ENCODE peak calls at places on chromosomes 2 and 18, in seven cellular contexts. Q is HFF-Myc, D is GM23248, F is cardiac fibroblast, B is right cardiac atrium, A is HCT116, C is adipocyte. V is an unnamed sample.
A peak's percentile ranks its signal among the peaks of the same experiment; 100 is the strongest.

GRCh38 chr2:120735750-120736170 is at the start of gene GLI2:
- DNase-seq in Q (no peak), D (peak; percentile 96), F (peak; percentile 94), B (peak; percentile 91), A (peak; percentile 65), C (peak; percentile 95), V (no peak)

GRCh38 chr2:231512222-231512621 is 18.0 kb downstream of the NMUR1 start:
- DNase-seq in Q (no peak), D (no peak), F (peak; percentile 48), B (no peak), A (no peak), C (no peak), V (no peak)

GRCh38 chr2:228987441-228988155 is 283.5 kb downstream of the PID1 start:
- DNase-seq in Q (no peak), D (no peak), F (no peak), B (no peak), A (no peak), C (peak; percentile 6), V (no peak)

GRCh38 chr2:53715568-53715967 is 52.0 kb upstream of the CHAC2 start:
- DNase-seq in Q (no peak), D (peak; percentile 32), F (peak; percentile 39), B (no peak), A (peak; percentile 12), C (peak; percentile 59), V (no peak)

GRCh38 chr2:219175928-219176817 is 552 bp downstream of the CNPPD1 start:
- DNase-seq in Q (no peak), D (peak; percentile 70), F (peak; percentile 41), B (peak; percentile 82), A (no peak), C (peak; percentile 73), V (no peak)

GRCh38 chr18:50751490-50751889 is 68.3 kb downstream of the MRO start:
- DNase-seq in Q (no peak), D (no peak), F (no peak), B (no peak), A (no peak), C (no peak), V (no peak)

GRCh38 chr18:54157646-54158045 is 66.8 kb downstream of the MBD2 start:
- DNase-seq in Q (no peak), D (no peak), F (no peak), B (no peak), A (no peak), C (no peak), V (no peak)

GRCh38 chr2:24164416-24164973 is 10.4 kb upstream of the FAM228A start:
- DNase-seq in Q (no peak), D (peak; percentile 23), F (no peak), B (peak; percentile 47), A (peak; percentile 22), C (peak; percentile 2), V (no peak)

GRCh38 chr2:23425338-23425871 is 40.4 kb downstream of the KLHL29 start:
- DNase-seq in Q (no peak), D (no peak), F (no peak), B (no peak), A (no peak), C (no peak), V (no peak)

GRCh38 chr2:237488901-237489860 is 2.1 kb downstream of the MLPH start:
- DNase-seq in Q (no peak), D (peak; percentile 74), F (peak; percentile 19), B (no peak), A (no peak), C (no peak), V (no peak)

GRCh38 chr18:26703170-26703933 is 155.0 kb upstream of the KCTD1 start:
- DNase-seq in Q (no peak), D (no peak), F (no peak), B (no peak), A (no peak), C (no peak), V (no peak)

GRCh38 chr2:233838726-233839446 is 15.4 kb downstream of the HJURP start:
- DNase-seq in Q (no peak), D (no peak), F (no peak), B (no peak), A (no peak), C (no peak), V (no peak)

GRCh38 chr18:79583426-79583825 is 96.2 kb upstream of the CTDP1 start:
- DNase-seq in Q (no peak), D (no peak), F (no peak), B (no peak), A (no peak), C (no peak), V (no peak)

GRCh38 chr2:221552282-221552681 is 19.8 kb downstream of the EPHA4 start:
- DNase-seq in Q (no peak), D (no peak), F (no peak), B (no peak), A (no peak), C (no peak), V (no peak)

GRCh38 chr2:180077295-180077906 is 70.3 kb upstream of the CWC22 start:
- DNase-seq in Q (no peak), D (peak; percentile 40), F (peak; percentile 54), B (no peak), A (peak; percentile 15), C (peak; percentile 64), V (no peak)

GRCh38 chr18:74549591-74550104 is 15.3 kb downstream of the CNDP1 start:
- DNase-seq in Q (no peak), D (no peak), F (no peak), B (no peak), A (no peak), C (no peak), V (no peak)

GRCh38 chr2:234911271-234911670 is 40.5 kb upstream of the SH3BP4 start:
- DNase-seq in Q (peak; percentile 61), D (peak; percentile 81), F (peak; percentile 63), B (no peak), A (no peak), C (peak; percentile 68), V (peak; percentile 18)

GRCh38 chr2:152701198-152701597 is 16.1 kb downstream of the PRPF40A start:
- DNase-seq in Q (no peak), D (no peak), F (no peak), B (no peak), A (no peak), C (no peak), V (no peak)

GRCh38 chr2:134470561-134471168 is 216.8 kb downstream of the MGAT5 start:
- DNase-seq in Q (no peak), D (no peak), F (no peak), B (no peak), A (no peak), C (no peak), V (no peak)

GRCh38 chr2:106129150-106129549 is 65.0 kb downstream of the UXS1 start:
- DNase-seq in Q (no peak), D (no peak), F (no peak), B (no peak), A (no peak), C (no peak), V (no peak)

GRCh38 chr2:72144746-72145657 is 2.7 kb downstream of the CYP26B1 start:
- DNase-seq in Q (no peak), D (peak; percentile 55), F (no peak), B (peak; percentile 86), A (peak; percentile 58), C (peak; percentile 58), V (no peak)

GRCh38 chr2:203870942-203871341 is 3.4 kb downstream of the CTLA4 start:
- DNase-seq in Q (no peak), D (no peak), F (no peak), B (no peak), A (no peak), C (no peak), V (no peak)
- H3K4me3 ChIP-seq in Q (no peak overlapping the region), D (no peak overlapping the region), F (no peak overlapping the region), B (no peak overlapping the region), A (no peak overlapping the region), C (no peak overlapping the region), V (no peak overlapping the region)

GRCh38 chr2:126885701-126886121 is 13.0 kb upstream of the TEX51 start:
- DNase-seq in Q (no peak), D (peak; percentile 37), F (peak; percentile 25), B (peak; percentile 57), A (no peak), C (no peak), V (peak; percentile 8)
- H3K4me3 ChIP-seq in Q (peak overlapping the region; percentile 28), D (peak overlapping the region; percentile 51), F (no peak overlapping the region), B (no peak overlapping the region), A (no peak overlapping the region), C (peak overlapping the region; percentile 64), V (peak overlapping the region; percentile 36)

DNA sequence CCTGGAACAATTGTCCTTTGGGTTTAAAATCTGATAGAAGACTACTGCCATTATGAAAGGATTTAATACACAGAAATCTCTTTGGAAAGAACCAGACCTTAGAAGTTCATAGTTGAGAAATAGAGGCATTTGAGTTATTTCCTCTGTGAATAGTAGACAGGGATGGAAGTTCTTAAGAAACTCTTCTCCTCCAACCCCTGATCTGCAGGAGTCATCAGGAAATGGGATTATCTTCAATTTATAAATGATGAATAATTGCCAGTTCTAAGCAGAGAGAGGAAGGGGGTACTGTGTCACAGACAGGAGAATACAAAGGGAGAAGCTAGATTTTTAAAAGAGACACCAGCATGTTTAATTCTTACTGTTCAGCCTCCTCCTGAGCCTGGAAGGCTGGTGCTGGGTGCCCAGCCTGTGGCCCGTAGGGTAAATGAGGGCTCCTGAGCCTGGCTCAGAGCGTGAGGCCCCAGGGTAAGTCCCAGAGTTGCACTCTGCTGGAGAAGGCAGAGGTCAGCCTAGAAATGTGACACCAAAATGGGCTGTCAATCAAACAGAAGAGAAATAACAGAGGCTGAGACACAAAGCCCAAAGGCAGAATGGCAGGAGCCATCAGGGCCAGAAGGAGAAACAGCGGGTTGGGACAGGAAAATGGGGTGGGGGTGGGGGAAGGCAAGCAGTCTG is 58.2 kb upstream of the PKDCC start:
- DNase-seq in Q (no peak), D (no peak), F (peak; percentile 72), B (no peak), A (no peak), C (no peak), V (no peak)
- H3K4me3 ChIP-seq in Q (no peak overlapping the region), D (no peak overlapping the region), F (no peak overlapping the region), B (no peak overlapping the region), A (no peak overlapping the region), C (no peak overlapping the region), V (no peak overlapping the region)

GRCh38 chr2:206445948-206446347 is 2.6 kb downstream of the ADAM23 start:
- DNase-seq in Q (no peak), D (no peak), F (no peak), B (no peak), A (no peak), C (no peak), V (no peak)

GRCh38 chr2:206442854-206443734 is at the start of gene ADAM23:
- DNase-seq in Q (no peak), D (peak; percentile 84), F (peak; percentile 60), B (peak; percentile 79), A (no peak), C (peak; percentile 88), V (no peak)

GRCh38 chr2:206443735-206444527 is 599 bp downstream of the ADAM23 start:
- DNase-seq in Q (no peak), D (peak; percentile 78), F (peak; percentile 44), B (peak; percentile 60), A (no peak), C (peak; percentile 77), V (no peak)

GRCh38 chr2:206438196-206438727 is 5.1 kb upstream of the ADAM23 start:
- DNase-seq in Q (no peak), D (no peak), F (no peak), B (no peak), A (no peak), C (no peak), V (no peak)

GRCh38 chr2:206442516-206442853 is 847 bp upstream of the ADAM23 start:
- DNase-seq in Q (no peak), D (no peak), F (no peak), B (no peak), A (no peak), C (no peak), V (no peak)
- H3K4me3 ChIP-seq in Q (no peak overlapping the region), D (peak overlapping the region; percentile 81), F (peak overlapping the region; percentile 46), B (no peak overlapping the region), A (no peak overlapping the region), C (peak overlapping the region; percentile 81), V (peak overlapping the region; percentile 66)

V was measured in skeletal muscle cell.